ENCODE peak calls at places on chromosome 3, in seven cellular contexts. One of them, this sample, is unnamed.

GRCh38 chr3:170992854-170993253 is 33.7 kb downstream of the SLC2A2 start:
- DNase-seq in mesenchymal stem cell: peak
- DNase-seq in mesendoderm: no peak
- DNase-seq in IMR-90: peak
- DNase-seq in H9: no peak
- DNase-seq in neuronal stem cell: no peak
- DNase-seq in trophoblast cell: no peak
- DNase-seq in this sample: no peak

GRCh38 chr3:124035463-124036121 is 43.7 kb upstream of the ROPN1 start:
- DNase-seq in mesenchymal stem cell: no peak
- DNase-seq in mesendoderm: no peak
- DNase-seq in IMR-90: no peak
- DNase-seq in H9: no peak
- DNase-seq in neuronal stem cell: no peak
- DNase-seq in trophoblast cell: no peak
- DNase-seq in this sample: no peak

GRCh38 chr3:197022405-197023231 is 7.0 kb downstream of the MELTF start:
- DNase-seq in mesenchymal stem cell: no peak
- DNase-seq in mesendoderm: peak
- DNase-seq in IMR-90: no peak
- DNase-seq in H9: peak
- DNase-seq in neuronal stem cell: no peak
- DNase-seq in trophoblast cell: no peak
- DNase-seq in this sample: no peak

GRCh38 chr3:72739521-72740466 is 108.5 kb downstream of the SHQ1 start:
- DNase-seq in mesenchymal stem cell: no peak
- DNase-seq in mesendoderm: peak
- DNase-seq in IMR-90: peak
- DNase-seq in H9: no peak
- DNase-seq in neuronal stem cell: no peak
- DNase-seq in trophoblast cell: no peak
- DNase-seq in this sample: no peak

GRCh38 chr3:71356272-71356671 is 227.3 kb downstream of the FOXP1 start:
- DNase-seq in mesenchymal stem cell: no peak
- DNase-seq in mesendoderm: no peak
- DNase-seq in IMR-90: no peak
- DNase-seq in H9: no peak
- DNase-seq in neuronal stem cell: no peak
- DNase-seq in trophoblast cell: no peak
- DNase-seq in this sample: no peak

GRCh38 chr3:15496341-15496664 is 25.2 kb downstream of the COLQ start:
- DNase-seq in mesenchymal stem cell: no peak
- DNase-seq in mesendoderm: no peak
- DNase-seq in IMR-90: no peak
- DNase-seq in H9: no peak
- DNase-seq in neuronal stem cell: no peak
- DNase-seq in trophoblast cell: no peak
- DNase-seq in this sample: no peak

GRCh38 chr3:23198801-23199200 is 4.3 kb upstream of the UBE2E2 start:
- DNase-seq in mesenchymal stem cell: no peak
- DNase-seq in mesendoderm: no peak
- DNase-seq in IMR-90: peak
- DNase-seq in H9: no peak
- DNase-seq in neuronal stem cell: no peak
- DNase-seq in trophoblast cell: no peak
- DNase-seq in this sample: no peak

GRCh38 chr3:187936676-187937075 is 191.4 kb upstream of the BCL6 start:
- DNase-seq in mesenchymal stem cell: no peak
- DNase-seq in mesendoderm: no peak
- DNase-seq in IMR-90: no peak
- DNase-seq in H9: no peak
- DNase-seq in neuronal stem cell: no peak
- DNase-seq in trophoblast cell: no peak
- DNase-seq in this sample: no peak

DNA sequence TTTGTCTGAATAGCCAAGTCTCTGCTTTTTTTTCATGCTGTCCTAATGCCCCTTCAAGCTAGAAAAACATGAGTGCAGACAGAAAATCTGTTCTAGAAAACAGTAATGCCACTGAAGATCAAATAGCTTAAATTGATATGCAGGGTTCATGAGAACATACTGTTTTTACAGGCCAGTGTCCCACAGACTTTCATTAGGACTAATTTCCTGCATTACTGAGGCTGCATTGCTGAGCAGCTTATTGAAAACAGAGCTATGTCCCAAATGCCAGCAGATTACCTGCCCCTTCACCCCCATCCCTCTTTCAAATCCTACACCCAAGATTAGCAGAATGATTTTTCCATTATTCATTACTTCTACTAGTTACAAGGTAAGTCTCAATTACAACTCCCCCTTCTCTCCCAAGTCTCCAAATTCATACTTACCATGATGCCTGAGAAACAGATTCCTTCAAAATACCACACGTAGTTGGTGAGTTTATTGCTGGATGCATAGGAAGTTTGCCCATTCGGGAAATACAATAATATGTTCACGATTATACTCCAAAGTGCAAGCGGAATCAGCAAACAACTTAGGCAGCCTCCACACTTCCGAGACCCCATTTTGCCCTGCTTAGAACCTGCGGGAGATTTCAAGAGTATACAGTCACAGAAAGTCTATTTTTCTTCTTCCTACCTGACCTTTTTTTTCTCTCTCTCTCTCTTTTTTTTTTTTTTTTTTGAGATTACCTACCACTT is 487 bp downstream of the TM4SF18 start:
- DNase-seq in mesenchymal stem cell: peak
- DNase-seq in mesendoderm: peak
- DNase-seq in IMR-90: no peak
- DNase-seq in H9: no peak
- DNase-seq in neuronal stem cell: no peak
- DNase-seq in trophoblast cell: no peak
- DNase-seq in this sample: no peak
- H3K23ac ChIP-seq in mesenchymal stem cell: no peak
- H3K23ac ChIP-seq in mesendoderm: no peak
- H3K23ac ChIP-seq in IMR-90: peak
- H3K23ac ChIP-seq in H9: no peak
- H3K23ac ChIP-seq in neuronal stem cell: no peak
- H3K23ac ChIP-seq in trophoblast cell: no peak
- H3K23ac ChIP-seq in this sample: no peak

GRCh38 chr3:50342818-50343633 is 2.4 kb upstream of the RASSF1 start:
- DNase-seq in mesenchymal stem cell: no peak
- DNase-seq in mesendoderm: peak
- DNase-seq in IMR-90: no peak
- DNase-seq in H9: peak
- DNase-seq in neuronal stem cell: no peak
- DNase-seq in trophoblast cell: no peak
- DNase-seq in this sample: no peak
- H3K23ac ChIP-seq in mesenchymal stem cell: no peak
- H3K23ac ChIP-seq in mesendoderm: no peak
- H3K23ac ChIP-seq in IMR-90: no peak
- H3K23ac ChIP-seq in H9: no peak
- H3K23ac ChIP-seq in neuronal stem cell: peak
- H3K23ac ChIP-seq in trophoblast cell: no peak
- H3K23ac ChIP-seq in this sample: no peak

GRCh38 chr3:17115186-17115585 is 230.4 kb downstream of the PLCL2 start:
- DNase-seq in mesenchymal stem cell: no peak
- DNase-seq in mesendoderm: no peak
- DNase-seq in IMR-90: no peak
- DNase-seq in H9: no peak
- DNase-seq in neuronal stem cell: no peak
- DNase-seq in trophoblast cell: peak
- DNase-seq in this sample: no peak

GRCh38 chr3:17120115-17120514 is 235.4 kb downstream of the PLCL2 start:
- DNase-seq in mesenchymal stem cell: no peak
- DNase-seq in mesendoderm: no peak
- DNase-seq in IMR-90: no peak
- DNase-seq in H9: no peak
- DNase-seq in neuronal stem cell: no peak
- DNase-seq in trophoblast cell: no peak
- DNase-seq in this sample: peak

GRCh38 chr3:17119198-17120072 is 234.7 kb downstream of the PLCL2 start:
- DNase-seq in mesenchymal stem cell: no peak
- DNase-seq in mesendoderm: no peak
- DNase-seq in IMR-90: no peak
- DNase-seq in H9: no peak
- DNase-seq in neuronal stem cell: no peak
- DNase-seq in trophoblast cell: no peak
- DNase-seq in this sample: peak

GRCh38 chr3:17118771-17119170 is 234.0 kb downstream of the PLCL2 start:
- DNase-seq in mesenchymal stem cell: no peak
- DNase-seq in mesendoderm: no peak
- DNase-seq in IMR-90: no peak
- DNase-seq in H9: no peak
- DNase-seq in neuronal stem cell: no peak
- DNase-seq in trophoblast cell: no peak
- DNase-seq in this sample: no peak

GRCh38 chr3:17116007-17116659 is 231.4 kb downstream of the PLCL2 start:
- DNase-seq in mesenchymal stem cell: no peak
- DNase-seq in mesendoderm: peak
- DNase-seq in IMR-90: no peak
- DNase-seq in H9: no peak
- DNase-seq in neuronal stem cell: no peak
- DNase-seq in trophoblast cell: no peak
- DNase-seq in this sample: peak
- H3K23ac ChIP-seq in mesenchymal stem cell: no peak
- H3K23ac ChIP-seq in mesendoderm: no peak
- H3K23ac ChIP-seq in IMR-90: no peak
- H3K23ac ChIP-seq in H9: no peak
- H3K23ac ChIP-seq in neuronal stem cell: no peak
- H3K23ac ChIP-seq in trophoblast cell: no peak
- H3K23ac ChIP-seq in this sample: no peak

GRCh38 chr3:102112706-102113230 is 263.5 kb downstream of the NFKBIZ start:
- DNase-seq in mesenchymal stem cell: no peak
- DNase-seq in mesendoderm: no peak
- DNase-seq in IMR-90: no peak
- DNase-seq in H9: no peak
- DNase-seq in neuronal stem cell: no peak
- DNase-seq in trophoblast cell: peak
- DNase-seq in this sample: no peak

GRCh38 chr3:102114264-102114979 is 265.1 kb downstream of the NFKBIZ start:
- DNase-seq in mesenchymal stem cell: no peak
- DNase-seq in mesendoderm: no peak
- DNase-seq in IMR-90: no peak
- DNase-seq in H9: no peak
- DNase-seq in neuronal stem cell: no peak
- DNase-seq in trophoblast cell: no peak
- DNase-seq in this sample: no peak

GRCh38 chr3:102113421-102114041 is 264.2 kb downstream of the NFKBIZ start:
- DNase-seq in mesenchymal stem cell: no peak
- DNase-seq in mesendoderm: no peak
- DNase-seq in IMR-90: peak
- DNase-seq in H9: no peak
- DNase-seq in neuronal stem cell: no peak
- DNase-seq in trophoblast cell: peak
- DNase-seq in this sample: no peak
- H3K23ac ChIP-seq in mesenchymal stem cell: no peak
- H3K23ac ChIP-seq in mesendoderm: no peak
- H3K23ac ChIP-seq in IMR-90: no peak
- H3K23ac ChIP-seq in H9: no peak
- H3K23ac ChIP-seq in neuronal stem cell: no peak
- H3K23ac ChIP-seq in trophoblast cell: no peak
- H3K23ac ChIP-seq in this sample: no peak

DNA sequence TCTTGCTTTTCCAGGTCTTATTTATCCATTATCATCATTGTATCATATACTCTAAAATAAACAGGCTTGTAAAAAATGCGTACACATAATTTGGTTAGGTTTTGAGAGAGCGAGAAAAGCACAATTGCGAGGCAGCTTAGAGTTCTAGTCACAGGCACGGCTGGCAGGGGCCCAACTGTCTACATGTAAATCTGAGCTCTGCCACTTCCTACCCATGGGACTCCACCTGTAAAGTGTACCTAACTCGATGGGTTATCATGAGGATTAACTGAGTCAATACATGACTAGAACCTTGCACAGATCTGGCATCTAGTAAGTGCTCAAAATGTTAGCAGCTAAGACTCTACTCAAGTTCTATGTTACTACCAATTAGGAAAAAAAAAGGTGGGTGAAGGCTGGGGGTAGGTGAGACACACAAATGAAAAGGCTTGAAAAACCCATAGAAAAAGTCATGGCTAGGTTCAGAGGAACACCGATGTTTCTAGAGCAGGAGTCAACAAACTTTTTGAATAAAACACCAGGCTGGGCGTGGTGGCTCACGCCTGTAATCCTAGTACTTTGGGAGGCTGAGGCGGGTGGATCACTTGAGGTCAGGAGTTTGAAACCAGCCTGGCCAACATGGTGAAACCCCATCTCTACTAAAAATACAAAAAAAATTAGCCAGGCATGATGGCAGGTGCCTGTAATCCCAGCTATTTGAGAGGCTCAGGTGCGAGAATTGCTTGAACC is 36.2 kb downstream of the GLB1 start:
- DNase-seq in mesenchymal stem cell: no peak
- DNase-seq in mesendoderm: no peak
- DNase-seq in IMR-90: no peak
- DNase-seq in H9: no peak
- DNase-seq in neuronal stem cell: no peak
- DNase-seq in trophoblast cell: no peak
- DNase-seq in this sample: no peak
- H3K23ac ChIP-seq in mesenchymal stem cell: no peak
- H3K23ac ChIP-seq in mesendoderm: no peak
- H3K23ac ChIP-seq in IMR-90: no peak
- H3K23ac ChIP-seq in H9: no peak
- H3K23ac ChIP-seq in neuronal stem cell: no peak
- H3K23ac ChIP-seq in trophoblast cell: peak
- H3K23ac ChIP-seq in this sample: no peak

This sample was measured in H1.